ENCODE peak calls at places on chromosomes 13 and 19, in eight cellular contexts. G is sigmoid colon; N is Karpas-422; S is pancreas; J is cardiac muscle cell; C is effector memory CD4-positive, alpha-beta T cell; R is CD8-positive, alpha-beta T cell; D is fibroblast of lung. V is an unnamed sample.

GRCh38 chr19:49497047-49497789 is 984 bp downstream of the RPS11 start:
- DNase-seq in C (peak), R (peak), J (peak), N (peak), D (peak), G (peak), S (peak), V (peak)

GRCh38 chr19:3098141-3098514 is 4.0 kb downstream of the GNA11 start:
- DNase-seq in D (no peak), S (no peak), N (no peak), G (no peak), C (no peak), R (no peak), J (no peak), V (no peak)

GRCh38 chr13:108475181-108475580 is 154.2 kb upstream of the MYO16 start:
- DNase-seq in G (no peak), R (no peak), N (no peak), S (no peak), J (no peak), C (no peak), D (no peak), V (no peak)

GRCh38 chr13:29160862-29161261 is 340.7 kb downstream of the MTUS2 start:
- DNase-seq in G (no peak), C (no peak), R (no peak), D (no peak), N (no peak), J (no peak), S (no peak), V (no peak)

GRCh38 chr19:3721131-3721899 is 13.1 kb downstream of the TJP3 start:
- DNase-seq in R (peak), D (peak), G (peak), C (peak), N (peak), S (peak), J (peak), V (peak)

GRCh38 chr13:54733639-54734038 is 1705.0 kb downstream of the OLFM4 start:
- DNase-seq in D (no peak), R (no peak), N (no peak), C (no peak), G (no peak), S (no peak), J (peak), V (no peak)

GRCh38 chr19:29040951-29041350 is 172.0 kb downstream of the UQCRFS1 start:
- DNase-seq in R (no peak), J (no peak), G (no peak), N (no peak), C (no peak), D (no peak), S (no peak), V (no peak)

GRCh38 chr19:32404213-32404938 is 1.2 kb upstream of the DPY19L3 start:
- DNase-seq in R (no peak), N (no peak), D (peak), G (no peak), S (peak), J (no peak), C (no peak), V (no peak)

GRCh38 chr19:18119243-18120105 is 21.9 kb downstream of the MAST3 start:
- DNase-seq in G (no peak), N (peak), D (no peak), S (no peak), J (no peak), C (peak), R (peak), V (no peak)

GRCh38 chr13:40509876-40510275 is 156.6 kb downstream of the FOXO1 start:
- DNase-seq in N (no peak), G (no peak), C (no peak), S (no peak), R (no peak), D (no peak), J (no peak), V (no peak)

GRCh38 chr13:60627071-60627686 is 230.2 kb downstream of the TDRD3 start:
- DNase-seq in N (peak), G (no peak), S (no peak), J (peak), C (no peak), D (peak), R (no peak), V (no peak)

GRCh38 chr13:112709825-112710783 is 20.3 kb downstream of the ATP11A start:
- DNase-seq in D (no peak), N (no peak), J (no peak), R (no peak), C (no peak), G (peak), S (no peak), V (peak)

GRCh38 chr19:14425696-14426138 is 6.6 kb upstream of the DDX39A start:
- DNase-seq in J (no peak), D (peak), N (peak), S (no peak), C (no peak), G (no peak), R (no peak), V (no peak)

GRCh38 chr13:73254827-73255226 is 196.0 kb downstream of the KLF5 start:
- DNase-seq in S (no peak), D (peak), R (no peak), N (no peak), C (no peak), J (no peak), G (no peak), V (no peak)

GRCh38 chr19:54608792-54609191 is 15.4 kb downstream of the LILRA1 start:
- DNase-seq in S (no peak), D (no peak), N (no peak), G (no peak), R (no peak), C (no peak), J (no peak), V (no peak)

GRCh38 chr13:110463876-110464510 is 97.5 kb downstream of the RAB20 start:
- DNase-seq in S (no peak), R (no peak), J (no peak), D (peak), N (no peak), C (no peak), G (no peak), V (no peak)

GRCh38 chr13:39036212-39036611 is 1.7 kb downstream of the PROSER1 start:
- DNase-seq in C (no peak), D (peak), S (no peak), G (no peak), J (peak), R (no peak), N (peak), V (no peak)

GRCh38 chr13:24004142-24004541 is 106.8 kb upstream of the C1QTNF9B start:
- DNase-seq in C (no peak), J (no peak), D (no peak), N (no peak), G (no peak), R (no peak), S (no peak), V (no peak)

GRCh38 chr13:24233351-24233901 is 72.9 kb downstream of the SPATA13 start:
- DNase-seq in D (peak), C (no peak), J (peak), R (no peak), N (no peak), G (no peak), S (no peak), V (no peak)

GRCh38 chr13:27427663-27428062 is 3.2 kb downstream of the GTF3A start:
- DNase-seq in N (no peak), S (no peak), G (no peak), J (no peak), D (no peak), R (no peak), C (no peak), V (no peak)

GRCh38 chr13:23552171-23552570 is 18.0 kb upstream of the TNFRSF19 start:
- DNase-seq in C (no peak), N (no peak), G (no peak), R (no peak), J (peak), D (no peak), S (no peak), V (no peak)

GRCh38 chr13:21338156-21338555 is 120.9 kb downstream of the ZDHHC20 start:
- DNase-seq in G (no peak), D (no peak), J (no peak), R (no peak), N (no peak), C (no peak), S (no peak), V (no peak)

GRCh38 chr19:36916991-36917390 is 859 bp downstream of the ZNF568 start:
- DNase-seq in C (no peak), R (no peak), S (no peak), G (no peak), J (peak), D (peak), N (no peak), V (no peak)

GRCh38 chr19:40398417-40399056 is 8.6 kb upstream of the HIPK4 start:
- DNase-seq in G (no peak), R (peak), S (no peak), N (no peak), D (peak), C (peak), J (peak), V (no peak)

GRCh38 chr13:79060216-79060615 is 345.8 kb downstream of the RBM26 start:
- DNase-seq in C (no peak), G (no peak), R (no peak), J (no peak), S (no peak), D (no peak), N (no peak), V (no peak)
- H3K27ac ChIP-seq in C (no peak), G (no peak), R (no peak), J (no peak), S (no peak), D (no peak), N (no peak), V (no peak)

GRCh38 chr19:12970070-12970820 is 869 bp downstream of the DAND5 start:
- DNase-seq in N (no peak), R (no peak), J (no peak), D (no peak), S (no peak), G (no peak), C (no peak), V (no peak)
- H3K27ac ChIP-seq in N (no peak), R (no peak), J (no peak), D (no peak), S (no peak), G (peak), C (no peak), V (peak)

DNA sequence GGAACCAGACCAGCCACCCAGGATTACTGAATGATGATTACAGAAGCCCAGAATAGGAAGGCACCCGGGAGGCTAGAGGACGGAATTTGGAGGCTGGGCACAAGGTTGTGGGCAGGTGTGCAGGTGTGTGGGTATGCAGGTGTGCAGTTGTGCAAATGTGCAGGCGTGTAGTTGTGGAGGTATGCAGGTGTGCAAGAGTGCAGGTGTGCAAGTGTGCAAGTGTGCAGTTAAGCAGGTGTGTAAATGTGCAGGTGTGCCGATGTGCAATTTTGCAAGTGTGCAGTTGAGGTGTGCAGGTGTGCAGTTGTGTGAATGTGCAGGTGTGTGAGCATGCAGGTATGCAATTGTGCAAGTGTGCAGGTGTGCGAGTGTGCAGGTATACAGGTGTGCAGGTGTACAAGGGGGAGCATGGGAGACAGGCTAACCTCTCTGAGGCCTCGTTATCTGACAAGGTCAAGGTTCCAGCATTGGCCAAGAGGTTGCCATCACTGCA is 131.8 kb downstream of the KCTD15 start:
- DNase-seq in S (no peak), G (no peak), J (no peak), R (no peak), C (no peak), D (no peak), N (no peak), V (no peak)
- H3K27ac ChIP-seq in S (no peak), G (no peak), J (no peak), R (no peak), C (no peak), D (no peak), N (no peak), V (no peak)

DNA sequence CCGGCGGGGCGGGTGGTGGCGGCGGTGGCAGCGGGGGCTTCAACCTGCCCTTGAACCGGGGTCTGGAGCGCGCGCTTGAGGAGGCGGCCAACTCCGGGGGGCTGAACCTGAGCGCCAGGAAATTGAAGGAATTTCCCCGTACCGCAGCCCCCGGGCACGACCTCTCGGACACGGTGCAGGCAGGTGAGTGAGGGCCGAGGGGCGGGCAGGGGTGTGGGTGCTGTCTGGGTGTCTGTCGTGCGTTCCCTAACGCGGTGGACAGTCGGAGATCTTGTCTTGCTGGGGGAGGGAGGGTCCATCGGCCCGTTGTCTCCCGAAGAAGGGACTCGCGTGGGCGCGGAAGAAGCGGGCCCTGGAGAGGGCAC is 533 bp downstream of the LRCH1 start:
- DNase-seq in N (no peak), G (peak), J (peak), S (no peak), C (no peak), R (no peak), D (no peak), V (peak)
- H3K27ac ChIP-seq in N (no peak), G (peak), J (peak), S (peak), C (peak), R (peak), D (peak), V (peak)

DNA sequence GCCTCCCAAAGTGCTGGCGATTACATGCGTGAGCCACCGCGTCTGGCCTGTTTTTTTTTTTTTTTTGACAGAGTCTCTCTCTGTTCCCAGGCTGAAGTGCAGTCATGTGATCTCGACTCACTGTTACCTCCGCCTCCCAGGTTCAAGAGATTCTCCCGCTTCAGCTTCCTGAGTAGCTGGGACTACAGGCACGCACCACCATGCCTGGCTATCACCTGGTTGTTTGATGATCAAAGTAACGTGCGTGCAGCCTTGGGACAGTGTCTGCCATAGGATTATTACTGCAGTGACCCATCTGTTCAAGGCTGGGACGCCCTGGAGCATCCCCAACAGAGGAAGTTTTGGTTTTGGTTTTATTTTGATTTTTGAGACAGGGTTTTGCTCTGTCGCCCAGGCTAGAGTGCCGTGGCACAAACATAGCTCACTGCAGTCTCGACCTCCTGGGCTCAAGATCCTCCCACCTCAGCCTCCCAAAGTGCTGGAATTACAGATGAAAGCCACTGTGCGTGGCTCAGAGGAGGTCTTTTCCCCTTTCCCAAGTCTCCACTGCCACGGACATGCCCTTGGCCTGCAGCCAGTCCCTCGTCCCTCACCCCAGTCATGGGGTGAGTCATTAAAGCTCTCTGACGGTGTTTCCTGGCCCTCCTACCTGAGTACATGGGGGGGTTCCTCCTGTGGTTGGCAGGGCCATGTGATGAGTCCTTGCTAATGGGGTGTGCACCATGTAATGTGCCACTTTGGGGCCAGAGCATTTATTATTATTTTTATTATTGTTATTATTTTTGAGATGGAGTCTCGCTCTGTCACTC is 65.6 kb downstream of the IER2 start:
- DNase-seq in G (no peak), R (no peak), N (peak), J (no peak), C (peak), D (peak), S (no peak), V (no peak)
- H3K27ac ChIP-seq in G (no peak), R (no peak), N (no peak), J (no peak), C (peak), D (no peak), S (no peak), V (no peak)

GRCh38 chr19:16473875-16474397 is 2.2 kb upstream of the EPS15L1 start:
- DNase-seq in N (no peak), S (no peak), C (no peak), R (no peak), G (no peak), J (no peak), D (no peak), V (no peak)

GRCh38 chr19:16470911-16471811 is 609 bp downstream of the EPS15L1 start:
- DNase-seq in S (peak), N (peak), D (peak), C (no peak), J (no peak), G (no peak), R (no peak), V (no peak)

GRCh38 chr19:16467581-16467980 is 4.2 kb downstream of the EPS15L1 start:
- DNase-seq in C (no peak), G (no peak), N (no peak), D (no peak), S (no peak), R (no peak), J (no peak), V (no peak)

GRCh38 chr19:16472992-16473391 is 1.2 kb upstream of the EPS15L1 start:
- DNase-seq in D (no peak), N (no peak), J (no peak), R (no peak), S (no peak), C (no peak), G (no peak), V (no peak)

DNA sequence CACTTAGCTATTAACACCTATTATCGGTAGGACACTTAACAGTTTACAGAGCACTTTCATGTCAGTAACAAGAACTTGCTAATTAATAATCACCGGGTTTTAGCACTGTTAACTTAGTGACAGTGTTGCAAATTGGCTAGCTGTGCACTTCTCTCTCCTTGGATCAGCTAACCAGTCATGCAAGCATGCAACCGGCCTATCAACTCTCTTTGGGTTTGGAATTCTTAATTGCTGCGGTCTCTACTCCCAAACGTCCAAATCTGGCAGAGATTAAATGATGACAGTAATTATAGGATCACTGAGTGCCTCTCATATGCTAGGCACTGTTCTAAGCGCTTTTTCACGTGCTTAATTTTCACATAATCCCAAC is 1.2 kb downstream of the EPS15L1 start:
- DNase-seq in R (no peak), C (no peak), N (no peak), D (peak), S (no peak), J (no peak), G (no peak), V (no peak)
- H3K27ac ChIP-seq in R (no peak), C (no peak), N (peak), D (peak), S (no peak), J (no peak), G (no peak), V (no peak)

GRCh38 chr19:6059396-6059947 is 50.8 kb downstream of the RFX2 start:
- DNase-seq in D (no peak), R (no peak), S (no peak), N (no peak), G (no peak), C (no peak), J (no peak), V (peak)

GRCh38 chr19:6056282-6056741 is 54.0 kb downstream of the RFX2 start:
- DNase-seq in C (no peak), D (no peak), J (no peak), N (no peak), G (no peak), R (no peak), S (no peak), V (no peak)

GRCh38 chr19:6056801-6057650 is 53.3 kb downstream of the RFX2 start:
- DNase-seq in J (no peak), C (peak), R (no peak), G (peak), D (peak), S (peak), N (no peak), V (peak)

GRCh38 chr19:6058411-6059201 is 51.7 kb downstream of the RFX2 start:
- DNase-seq in D (no peak), R (no peak), N (no peak), G (no peak), J (no peak), S (no peak), C (no peak), V (peak)

GRCh38 chr19:6057651-6058365 is 52.5 kb downstream of the RFX2 start:
- DNase-seq in R (no peak), J (no peak), G (no peak), N (no peak), S (no peak), D (no peak), C (no peak), V (peak)
- H3K27ac ChIP-seq in R (no peak), J (no peak), G (peak), N (no peak), S (peak), D (peak), C (no peak), V (peak)

DNA sequence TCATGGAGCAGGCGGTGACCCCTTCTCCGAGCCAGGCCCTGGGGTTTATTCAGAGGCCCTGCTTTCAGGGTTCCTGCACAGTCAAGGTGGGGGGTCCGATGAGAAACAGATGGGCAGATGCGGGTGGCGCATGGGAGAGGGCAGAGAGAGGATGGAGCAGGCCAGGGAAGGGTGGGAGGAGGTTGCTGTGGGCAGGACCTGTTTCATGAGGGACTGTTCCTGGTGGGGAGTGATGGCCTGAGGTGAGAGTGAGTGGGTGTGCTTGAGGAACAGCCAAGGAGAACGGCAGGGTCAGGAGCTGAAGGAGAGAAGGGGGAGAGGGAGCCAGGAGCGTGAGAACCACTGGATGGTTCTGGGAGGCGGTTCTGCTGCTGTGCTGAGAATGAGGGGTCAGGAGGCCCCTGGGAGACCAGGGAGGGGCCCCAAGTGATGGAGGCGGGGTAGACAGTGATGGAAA is 7.7 kb downstream of the SIN3B start:
- DNase-seq in R (no peak), S (no peak), N (no peak), J (no peak), D (no peak), G (no peak), C (no peak), V (no peak)
- H3K27ac ChIP-seq in R (no peak), S (no peak), N (no peak), J (no peak), D (no peak), G (no peak), C (no peak), V (no peak)